ENCODE peak calls at places on chromosome 9, in six cellular contexts. W is NCI-H345; O is body of pancreas; L is GM13976; C is stimulated activated CD8-positive, alpha-beta memory T cell treated with anti-CD3 and anti-CD28 coated beads, Interleukin-7, amount 100 ng/mL, for 24 hours; Z is AG10803. B is an unnamed sample.

GRCh38 chr9:86328153-86328552 is 26.1 kb downstream of the TUT7 start:
- DNase-seq in C (no peak), O (no peak), Z (no peak), L (no peak), W (no peak), B (no peak)

GRCh38 chr9:133889498-133890301 is 102.4 kb downstream of the VAV2 start:
- DNase-seq in C (no peak), W (peak; percentile 83), Z (no peak), L (no peak), O (peak; percentile 18), B (no peak)

GRCh38 chr9:99368341-99369326 is 146.6 kb downstream of the SEC61B start:
- DNase-seq in O (peak; percentile 24), W (no peak), L (peak; percentile 78), C (no peak), Z (peak; percentile 69), B (no peak)

GRCh38 chr9:126412945-126413344 is 86.3 kb downstream of the MVB12B start:
- DNase-seq in O (no peak), L (no peak), Z (peak; percentile 33), C (no peak), W (no peak), B (no peak)

GRCh38 chr9:12813960-12814876 is 39.4 kb downstream of the LURAP1L start:
- DNase-seq in Z (peak; percentile 99), L (no peak), W (peak; percentile 80), O (peak; percentile 82), C (no peak), B (peak; percentile 99)

GRCh38 chr9:87107072-87107471 is 159.8 kb upstream of the GAS1 start:
- DNase-seq in C (no peak), O (no peak), Z (no peak), L (no peak), W (no peak), B (no peak)

GRCh38 chr9:70679845-70680244 is 265.4 kb upstream of the KLF9 start:
- DNase-seq in W (no peak), O (no peak), Z (no peak), L (no peak), C (no peak), B (no peak)

GRCh38 chr9:73154271-73154670 is 2.6 kb downstream of the ANXA1 start:
- DNase-seq in W (no peak), C (no peak), L (no peak), Z (no peak), O (no peak), B (no peak)

GRCh38 chr9:18610956-18611355 is 137.0 kb downstream of the ADAMTSL1 start:
- DNase-seq in O (no peak), W (peak; percentile 67), C (no peak), Z (no peak), L (no peak), B (no peak)

GRCh38 chr9:134626576-134627416 is 14.8 kb upstream of the COL5A1 start:
- DNase-seq in W (no peak), Z (peak; percentile 55), O (no peak), C (no peak), L (no peak), B (no peak)

GRCh38 chr9:85716031-85716877 is 25.5 kb downstream of the AGTPBP1 start:
- DNase-seq in C (no peak), Z (no peak), W (no peak), L (peak; percentile 39), O (no peak), B (no peak)

GRCh38 chr9:128575921-128576320 is 23.5 kb downstream of the SPTAN1 start:
- DNase-seq in C (no peak), Z (peak; percentile 69), L (no peak), W (no peak), O (no peak), B (no peak)

GRCh38 chr9:134592018-134592818 is 49.4 kb upstream of the COL5A1 start:
- DNase-seq in W (peak; percentile 26), Z (peak; percentile 99), O (peak; percentile 42), C (no peak), L (no peak), B (no peak)

GRCh38 chr9:97705354-97705950 is 8.3 kb upstream of the XPA start:
- DNase-seq in L (no peak), O (no peak), W (no peak), C (no peak), Z (no peak), B (no peak)

GRCh38 chr9:108439967-108440366 is 415.8 kb downstream of the ACTL7B start:
- DNase-seq in Z (peak; percentile 75), W (no peak), C (no peak), L (no peak), O (no peak), B (no peak)

GRCh38 chr9:34562136-34562745 is 27.3 kb downstream of the CNTFR start:
- DNase-seq in Z (no peak), O (no peak), C (no peak), W (no peak), L (no peak), B (no peak)

GRCh38 chr9:99011161-99011709 is 67.5 kb downstream of the COL15A1 start:
- DNase-seq in O (no peak), L (no peak), Z (no peak), W (peak; percentile 24), C (no peak), B (no peak)

GRCh38 chr9:83698976-83699585 is 8.7 kb downstream of the UBQLN1 start:
- DNase-seq in W (no peak), L (no peak), O (no peak), C (no peak), Z (no peak), B (no peak)

GRCh38 chr9:75505654-75506053 is 384.8 kb upstream of the PCSK5 start:
- DNase-seq in C (no peak), L (no peak), O (no peak), Z (no peak), W (no peak), B (no peak)

GRCh38 chr9:105254226-105254625 is 9.8 kb downstream of the SLC44A1 start:
- DNase-seq in O (no peak), Z (no peak), L (no peak), W (no peak), C (no peak), B (no peak)

GRCh38 chr9:73683862-73684591 is 532.4 kb downstream of the ANXA1 start:
- DNase-seq in L (no peak), C (no peak), W (no peak), Z (peak; percentile 47), O (no peak), B (no peak)

GRCh38 chr9:69174645-69175487 is 789 bp downstream of the TJP2 start:
- DNase-seq in L (peak; percentile 77), Z (peak; percentile 96), C (no peak), O (peak; percentile 61), W (peak; percentile 11), B (no peak)

GRCh38 chr9:18632624-18633407 is 158.9 kb downstream of the ADAMTSL1 start:
- DNase-seq in C (no peak), O (no peak), W (no peak), Z (peak; percentile 78), L (no peak), B (peak; percentile 79)

GRCh38 chr9:105296889-105297288 is 52.4 kb downstream of the SLC44A1 start:
- DNase-seq in Z (peak; percentile 96), C (no peak), W (no peak), L (no peak), O (peak; percentile 16), B (peak; percentile 77)

GRCh38 chr9:97504381-97505216 is 3.1 kb downstream of the TMOD1 start:
- DNase-seq in O (peak; percentile 66), C (no peak), W (no peak), L (no peak), Z (no peak), B (no peak)